ENCODE peak calls at places on chromosome 7, in four cellular contexts. J, B, E and X are unnamed samples.

GRCh38 chr7:12158334-12159060 is 52.6 kb upstream of the TMEM106B start:
- DNase-seq in J (peak), E (no peak), B (peak), X (peak)

GRCh38 chr7:136585954-136586670 is 282.3 kb upstream of the CHRM2 start:
- DNase-seq in E (no peak), B (no peak), J (no peak), X (no peak)

GRCh38 chr7:12814797-12815196 is 127.4 kb downstream of the ARL4A start:
- DNase-seq in B (no peak), J (no peak), E (no peak), X (no peak)

GRCh38 chr7:82419200-82419599 is 24.4 kb downstream of the CACNA2D1 start:
- DNase-seq in E (no peak), B (no peak), J (no peak), X (no peak)

GRCh38 chr7:13830604-13830915 is 158.9 kb downstream of the ETV1 start:
- DNase-seq in B (peak), E (no peak), J (no peak), X (peak)

GRCh38 chr7:44145419-44145968 is 4.4 kb upstream of the MYL7 start:
- DNase-seq in J (no peak), B (no peak), E (no peak), X (no peak)

GRCh38 chr7:150811-151221 is 41.6 kb upstream of the FAM20C start:
- DNase-seq in B (no peak), E (peak), J (no peak), X (no peak)

GRCh38 chr7:149686001-149686400 is 87.4 kb downstream of the ZNF467 start:
- DNase-seq in J (peak), E (no peak), B (peak), X (peak)

GRCh38 chr7:157411580-157411979 is 74.8 kb downstream of the DNAJB6 start:
- DNase-seq in E (no peak), J (no peak), B (no peak), X (no peak)

GRCh38 chr7:100489824-100490223 is 6.1 kb downstream of the NYAP1 start:
- DNase-seq in E (no peak), J (peak), B (peak), X (peak)

GRCh38 chr7:55086413-55087201 is 67.8 kb downstream of the EGFR start:
- DNase-seq in J (peak), E (no peak), B (peak), X (peak)

GRCh38 chr7:44196450-44196872 is 4.3 kb upstream of the YKT6 start:
- DNase-seq in E (no peak), B (peak), J (peak), X (peak)

GRCh38 chr7:22123139-22123538 is 177.4 kb upstream of the CDCA7L start:
- DNase-seq in B (no peak), J (no peak), E (no peak), X (no peak)

GRCh38 chr7:121437470-121437869 is 41.4 kb upstream of the FAM3C start:
- DNase-seq in E (no peak), B (no peak), J (no peak), X (no peak)

GRCh38 chr7:95335093-95335492 is 10.8 kb upstream of the PON1 start:
- DNase-seq in B (peak), E (no peak), J (peak), X (peak)

GRCh38 chr7:1227814-1228534 is 4.7 kb upstream of the UNCX start:
- DNase-seq in B (no peak), E (no peak), J (no peak), X (no peak)

GRCh38 chr7:35624299-35625186 is 70.4 kb downstream of the HERPUD2 start:
- DNase-seq in J (peak), B (peak), E (no peak), X (peak)

GRCh38 chr7:41574377-41574776 is 128.5 kb downstream of the INHBA start:
- DNase-seq in E (no peak), B (peak), J (peak), X (peak)

GRCh38 chr7:108197371-108198091 is 67.4 kb upstream of the LAMB4 start:
- DNase-seq in E (no peak), B (no peak), J (no peak), X (peak)

GRCh38 chr7:123624527-123625183 is 23.0 kb downstream of the ASB15 start:
- DNase-seq in J (no peak), E (no peak), B (no peak), X (peak)

GRCh38 chr7:99418260-99418659 is 9.5 kb downstream of the BUD31 start:
- DNase-seq in J (no peak), B (no peak), E (no peak), X (no peak)

DNA sequence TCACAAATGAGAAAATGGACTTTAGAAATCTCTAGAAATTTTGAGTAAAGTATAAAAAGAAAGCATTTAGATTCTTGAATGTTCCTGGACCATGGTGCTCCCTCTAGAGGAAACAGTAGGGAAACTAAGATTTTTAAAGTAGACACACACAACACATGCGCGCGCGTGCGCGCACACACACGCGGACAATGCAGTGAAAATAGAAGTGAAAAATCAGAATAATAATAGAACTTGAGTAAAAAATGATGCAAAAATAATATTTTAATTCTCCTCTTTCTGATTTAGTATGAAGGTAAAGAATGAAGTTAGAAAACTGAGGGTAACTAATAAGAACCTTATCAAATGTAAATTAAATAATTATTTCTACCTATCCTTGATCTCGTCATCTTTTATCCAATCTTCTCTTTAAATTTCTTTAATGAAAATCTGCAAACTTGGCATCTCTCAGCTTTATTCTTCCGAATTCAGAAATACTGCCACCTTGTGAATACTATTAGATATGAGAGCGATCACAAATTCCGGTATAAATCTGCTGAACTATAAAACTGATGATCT is 117.0 kb upstream of the AMPH start:
- DNase-seq in E (no peak), J (peak), B (peak), X (peak)
- H3K4me3 ChIP-seq in E (no peak), J (no peak), B (no peak), X (no peak)

GRCh38 chr7:7653568-7654187 is 13.1 kb downstream of the UMAD1 start:
- DNase-seq in E (no peak), B (no peak), J (no peak), X (no peak)
- TF ChIP-seq CTCF in E (no peak), B (peak), J (peak), X (peak)

GRCh38 chr7:87530126-87530525 is 54.6 kb upstream of the ABCB4 start:
- DNase-seq in E (no peak), J (no peak), B (no peak), X (no peak)
- H3K4me3 ChIP-seq in E (no peak), J (no peak), B (no peak), X (no peak)

DNA sequence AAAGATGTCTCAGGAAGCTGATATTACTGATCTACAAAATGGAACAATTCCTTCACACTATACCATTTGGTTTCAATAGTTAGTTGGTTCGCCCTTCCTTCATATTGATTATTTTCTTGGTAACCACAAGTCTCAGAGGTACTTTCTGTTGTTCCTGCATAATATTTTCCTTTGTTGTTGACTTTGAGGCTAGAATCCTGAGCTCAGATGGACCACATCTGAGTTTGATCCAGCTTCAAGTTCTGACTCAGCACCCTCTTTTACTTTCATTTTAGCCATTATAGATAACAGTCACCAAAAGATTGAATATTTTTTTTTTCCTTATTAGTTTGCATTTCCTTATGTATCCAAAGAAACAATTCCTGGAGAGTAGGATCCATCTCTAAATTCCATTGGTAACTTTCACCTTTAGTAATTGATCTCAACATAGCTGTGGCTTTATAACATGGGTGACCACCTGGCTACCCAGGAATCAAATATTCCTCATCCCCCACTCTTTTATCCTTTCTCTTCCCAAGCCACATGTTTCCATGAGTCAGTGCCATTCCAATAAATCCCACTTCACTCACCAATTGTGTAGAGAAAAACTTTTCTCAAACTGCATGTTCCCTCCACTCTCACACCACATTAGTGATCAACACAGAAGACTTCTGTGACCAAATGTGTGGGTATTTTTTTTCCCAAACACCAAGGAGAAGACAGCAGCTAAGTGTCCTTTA is 9.7 kb upstream of the ABCA13 start:
- DNase-seq in E (no peak), B (peak), J (peak), X (peak)
- TF ChIP-seq CTCF in E (no peak), B (no peak), J (no peak), X (no peak)

GRCh38 chr7:32762894-32763293 is 128.7 kb downstream of the KBTBD2 start:
- DNase-seq in J (no peak), B (no peak), E (no peak), X (no peak)
- H3K4me3 ChIP-seq in J (peak), B (no peak), E (no peak), X (no peak)

GRCh38 chr7:2373124-2373556 is 18.5 kb downstream of the EIF3B start:
- DNase-seq in J (no peak), E (no peak), B (no peak), X (no peak)
- TF ChIP-seq CTCF in J (no peak), E (no peak), B (no peak), X (no peak)

DNA sequence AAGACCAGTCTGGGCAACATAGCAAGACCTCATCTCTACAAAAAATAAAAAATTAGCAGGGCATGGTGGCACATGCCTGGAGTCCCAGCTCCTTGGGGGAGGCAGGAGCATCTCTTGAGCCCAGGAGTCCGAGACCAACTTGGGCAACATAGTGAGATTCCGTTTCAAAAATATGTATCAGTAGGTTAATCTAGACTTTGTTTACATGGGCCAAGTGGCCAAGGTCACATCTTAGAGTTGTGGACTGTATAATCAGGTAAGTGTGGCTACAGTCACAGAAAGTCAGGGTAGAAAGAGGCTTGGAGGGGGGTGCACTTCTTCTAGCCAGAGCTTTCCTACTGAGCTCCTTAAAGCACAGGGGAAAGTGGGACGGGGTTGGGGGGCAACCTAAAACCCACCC is 174.4 kb downstream of the CUX1 start:
- DNase-seq in B (no peak), J (no peak), E (no peak), X (no peak)
- H3K4me3 ChIP-seq in B (no peak), J (no peak), E (no peak), X (no peak)